ENCODE peak calls at places on chromosomes 6 and 20, in five cellular contexts. O, N, M, B and Z are unnamed samples.

GRCh38 chr6:129393659-129394058 is 316.3 kb downstream of the ARHGAP18 start:
- DNase-seq in M (no peak), B (no peak), O (no peak), N (no peak), Z (no peak)

GRCh38 chr6:100435299-100435698 is 29.4 kb downstream of the SIM1 start:
- DNase-seq in M (no peak), N (no peak), O (no peak), B (no peak), Z (no peak)

GRCh38 chr6:112022749-112023148 is 31.2 kb upstream of the CCN6 start:
- DNase-seq in B (no peak), O (no peak), M (no peak), N (no peak), Z (no peak)

GRCh38 chr20:23937303-23938117 is 51.1 kb downstream of the GGTLC1 start:
- DNase-seq in O (peak), B (no peak), N (peak), M (peak), Z (peak)

GRCh38 chr6:43093361-43094289 is 17.5 kb downstream of the PTK7 start:
- DNase-seq in O (no peak), M (peak), N (no peak), B (no peak), Z (no peak)

GRCh38 chr6:166898910-166899309 is 57.4 kb downstream of the RNASET2 start:
- DNase-seq in B (no peak), O (no peak), N (no peak), M (no peak), Z (no peak)

GRCh38 chr6:47670851-47671250 is 27.5 kb upstream of the ADGRF4 start:
- DNase-seq in N (no peak), M (no peak), O (no peak), B (no peak), Z (no peak)

GRCh38 chr6:158703840-158704822 is 54.3 kb downstream of the SYTL3 start:
- DNase-seq in B (no peak), N (peak), M (peak), O (peak), Z (no peak)

GRCh38 chr20:5844063-5844681 is 94.0 kb downstream of the SHLD1 start:
- DNase-seq in B (no peak), M (no peak), N (peak), O (peak), Z (no peak)